ENCODE peak calls at places on chromosome 14, in five cellular contexts. W, J, P, V and T are unnamed samples.

GRCh38 chr14:54652188-54652889 is 85.4 kb downstream of the SAMD4A start:
- DNase-seq in V (peak; percentile 87), J (peak; percentile 44), W (peak; percentile 99), P (peak; percentile 90), T (peak; percentile 94)

GRCh38 chr14:103652806-103653205 is 23.8 kb downstream of the KLC1 start:
- DNase-seq in J (no peak), V (no peak), W (no peak), P (no peak), T (no peak)

GRCh38 chr14:67837011-67837624 is 17.5 kb downstream of the RAD51B start:
- DNase-seq in V (no peak), W (peak; percentile 90), J (peak; percentile 80), P (peak; percentile 85), T (no peak)

GRCh38 chr14:54902143-54902520 is 494 bp downstream of the GCH1 start:
- DNase-seq in W (peak; percentile 73), P (peak; percentile 89), J (peak; percentile 79), V (peak; percentile 79), T (peak; percentile 84)

GRCh38 chr14:71651228-71651627 is 281.0 kb upstream of the RGS6 start:
- DNase-seq in P (peak; percentile 50), J (no peak), V (no peak), W (peak; percentile 91), T (no peak)

GRCh38 chr14:86604546-86604945 is 1074.6 kb downstream of the FLRT2 start:
- DNase-seq in W (no peak), P (no peak), V (no peak), J (no peak), T (no peak)

GRCh38 chr14:51507556-51508511 is 143.9 kb upstream of the FRMD6 start:
- DNase-seq in P (peak; percentile 54), J (peak; percentile 47), V (peak; percentile 41), W (peak; percentile 78), T (no peak)

GRCh38 chr14:105316968-105317498 is 2.5 kb downstream of the PACS2 start:
- DNase-seq in W (no peak), P (no peak), V (peak; percentile 32), J (no peak), T (no peak)

GRCh38 chr14:63295991-63296630 is 22.6 kb downstream of the GPHB5 start:
- DNase-seq in J (no peak), W (no peak), P (no peak), V (no peak), T (no peak)

GRCh38 chr14:96104469-96105057 is 65.4 kb downstream of the C14orf132 start:
- DNase-seq in V (peak; percentile 73), W (peak; percentile 99), P (peak; percentile 80), J (peak; percentile 79), T (peak; percentile 85)

GRCh38 chr14:91352101-91352500 is 65.5 kb downstream of the CCDC88C start:
- DNase-seq in P (no peak), V (no peak), J (no peak), W (peak; percentile 45), T (no peak)

GRCh38 chr14:98028156-98028555 is 1231.0 kb downstream of the VRK1 start:
- DNase-seq in V (no peak), W (no peak), P (no peak), J (no peak), T (no peak)

GRCh38 chr14:105021656-105022275 is 883 bp upstream of the CDCA4 start:
- DNase-seq in J (peak; percentile 66), V (peak; percentile 46), P (peak; percentile 73), W (peak; percentile 42), T (no peak)

GRCh38 chr14:88005978-88006851 is 1.3 kb downstream of the GPR65 start:
- DNase-seq in P (no peak), W (no peak), J (no peak), V (no peak), T (no peak)

GRCh38 chr14:55361190-55361589 is 50.4 kb downstream of the ATG14 start:
- DNase-seq in P (no peak), W (no peak), V (no peak), J (no peak), T (no peak)

GRCh38 chr14:34053666-34054065 is 102.8 kb upstream of the EGLN3 start:
- DNase-seq in J (peak; percentile 45), P (no peak), V (no peak), W (peak; percentile 84), T (no peak)

GRCh38 chr14:100607611-100607956 is 20.4 kb upstream of the BEGAIN start:
- DNase-seq in V (no peak), W (no peak), J (no peak), P (no peak), T (no peak)

GRCh38 chr14:49427117-49427516 is 159.1 kb downstream of the RPS29 start:
- DNase-seq in V (no peak), J (no peak), W (no peak), P (no peak), T (no peak)

GRCh38 chr14:81435578-81436295 is 35.6 kb upstream of the STON2 start:
- DNase-seq in P (peak; percentile 82), W (peak; percentile 35), V (peak; percentile 60), J (peak; percentile 39), T (peak; percentile 66)

GRCh38 chr14:67503331-67503730 is 14.8 kb upstream of the TMEM229B start:
- DNase-seq in W (no peak), P (no peak), V (no peak), J (no peak), T (no peak)

GRCh38 chr14:30283822-30284446 is 275.0 kb upstream of the G2E3 start:
- DNase-seq in J (peak; percentile 51), W (peak; percentile 62), P (peak; percentile 48), V (no peak), T (no peak)

GRCh38 chr14:90301122-90301521 is 30.6 kb downstream of the NRDE2 start:
- DNase-seq in V (no peak), P (no peak), J (no peak), W (no peak), T (no peak)

GRCh38 chr14:24171422-24172260 is at the start of gene REC8:
- DNase-seq in V (peak; percentile 86), J (peak; percentile 64), W (peak; percentile 98), P (peak; percentile 95), T (peak; percentile 89)

GRCh38 chr14:102731871-102732800 is 45.1 kb upstream of the TRAF3 start:
- DNase-seq in V (no peak), W (no peak), J (no peak), P (no peak), T (no peak)

GRCh38 chr14:87045241-87045640 is 947.7 kb downstream of the GALC start:
- DNase-seq in V (no peak), P (no peak), J (no peak), W (no peak), T (no peak)

GRCh38 chr14:47227051-47227600 is 448.3 kb downstream of the MDGA2 start:
- DNase-seq in W (peak; percentile 3), J (no peak), P (no peak), V (no peak), T (no peak)

GRCh38 chr14:88032373-88032772 is 27.4 kb downstream of the GPR65 start:
- DNase-seq in V (no peak), J (no peak), W (no peak), P (no peak), T (no peak)

GRCh38 chr14:32984531-32984930 is 45.9 kb downstream of the NPAS3 start:
- DNase-seq in W (no peak), J (no peak), P (no peak), V (no peak), T (no peak)
- H3K27me3 ChIP-seq in W (no peaks in the 10 kb centered on the region), J (no peaks in the 10 kb centered on the region), P (no peaks in the 10 kb centered on the region), V (no peaks in the 10 kb centered on the region), T (no peaks in the 10 kb centered on the region)

GRCh38 chr14:93734086-93734822 is 54.0 kb downstream of the PRIMA1 start:
- DNase-seq in V (no peak), J (peak; percentile 31), P (no peak), W (no peak), T (no peak)

GRCh38 chr14:93731753-93732152 is 56.5 kb downstream of the PRIMA1 start:
- DNase-seq in P (no peak), W (no peak), V (peak; percentile 45), J (no peak), T (no peak)

GRCh38 chr14:93732524-93732923 is 55.8 kb downstream of the PRIMA1 start:
- DNase-seq in J (no peak), P (no peak), V (no peak), W (no peak), T (no peak)

GRCh38 chr14:93733646-93734045 is 54.6 kb downstream of the PRIMA1 start:
- DNase-seq in J (no peak), W (no peak), V (no peak), P (no peak), T (no peak)

DNA sequence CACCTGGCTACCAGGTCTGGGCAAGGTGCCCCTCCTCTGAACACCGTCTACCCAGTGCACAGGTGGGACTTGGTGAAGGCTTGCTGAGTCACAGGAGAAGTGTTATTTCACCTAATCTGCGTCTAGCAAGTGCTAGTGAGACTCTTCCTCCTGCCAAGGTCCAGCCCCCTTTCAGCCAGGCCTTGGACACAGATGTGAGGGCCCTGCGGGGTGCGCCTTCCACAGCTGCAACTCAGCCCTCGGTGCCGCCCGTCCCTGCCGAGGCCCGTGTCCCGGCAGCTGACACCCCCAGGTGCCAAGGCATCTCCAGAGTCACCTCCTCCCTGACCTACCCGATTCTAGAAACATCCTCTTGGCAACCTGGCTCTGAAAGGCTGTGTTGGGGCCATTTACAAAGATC is 55.1 kb downstream of the PRIMA1 start:
- DNase-seq in J (no peak), P (no peak), W (no peak), V (no peak), T (no peak)
- H3K4me1 ChIP-seq in J (no peaks in the 10 kb centered on the region), P (no peaks in the 10 kb centered on the region), W (no peaks in the 10 kb centered on the region), V (peaks cover 3% of the 10 kb centered on the region), T (no peaks in the 10 kb centered on the region)

DNA sequence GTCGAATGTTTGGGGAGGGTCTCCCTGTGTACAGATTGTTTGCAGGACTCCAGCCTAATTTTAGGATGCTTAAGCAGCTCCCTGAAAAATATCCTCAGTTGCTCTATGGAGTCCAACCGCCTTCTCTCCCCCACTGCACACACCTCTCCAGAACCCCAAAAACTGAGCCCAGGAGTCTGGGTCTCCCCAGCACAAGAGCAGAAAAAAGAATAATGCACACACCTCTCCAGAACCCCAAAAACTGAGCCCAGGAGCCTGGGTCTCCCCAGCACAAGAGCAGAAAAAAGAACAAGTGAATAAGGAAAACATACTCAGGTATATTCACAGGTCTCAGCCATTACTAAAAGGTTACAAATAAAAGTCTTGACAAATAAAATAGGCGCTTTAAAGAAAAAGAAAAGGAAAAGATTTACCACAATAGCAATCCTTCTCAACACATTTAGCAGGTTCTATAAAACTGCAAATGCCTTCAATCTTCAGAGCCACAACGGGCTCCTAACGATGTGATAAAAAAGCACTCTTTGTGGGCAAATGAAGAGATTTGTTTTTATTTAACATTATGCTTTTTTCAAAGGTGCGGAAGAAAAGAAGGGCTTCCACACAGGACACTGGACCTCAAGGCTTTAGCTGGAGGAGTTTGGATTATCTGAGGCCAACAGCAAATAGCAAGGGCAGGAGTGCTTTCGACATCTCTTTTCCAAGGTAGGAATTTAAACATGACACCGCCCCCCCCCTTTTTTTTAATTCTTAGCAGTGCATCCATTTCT is 8.2 kb downstream of the BCL11B start:
- DNase-seq in V (no peak), P (no peak), J (no peak), W (no peak), T (no peak)
- H3K27me3 ChIP-seq in V (peaks cover 100% of the 10 kb centered on the region), P (peaks cover 15% of the 10 kb centered on the region), J (peaks cover 3% of the 10 kb centered on the region), W (peaks cover 13% of the 10 kb centered on the region), T (peaks cover 10% of the 10 kb centered on the region)

GRCh38 chr14:61557854-61558253 is 137.5 kb upstream of the HIF1A start:
- DNase-seq in V (no peak), P (no peak), W (no peak), J (no peak), T (peak; percentile 28)

GRCh38 chr14:61553730-61554641 is 141.3 kb upstream of the HIF1A start:
- DNase-seq in V (no peak), P (peak; percentile 51), W (peak; percentile 95), J (no peak), T (no peak)

GRCh38 chr14:61556455-61556854 is 138.9 kb upstream of the HIF1A start:
- DNase-seq in W (no peak), J (no peak), P (no peak), V (no peak), T (no peak)

GRCh38 chr14:61557262-61557661 is 138.1 kb upstream of the HIF1A start:
- DNase-seq in J (no peak), V (no peak), P (no peak), W (no peak), T (no peak)

GRCh38 chr14:61555056-61555838 is 140.1 kb upstream of the HIF1A start:
- DNase-seq in W (peak; percentile 62), J (no peak), P (no peak), V (no peak), T (peak; percentile 53)
- H3K4me1 ChIP-seq in W (peaks cover 11% of the 10 kb centered on the region), J (peaks cover 11% of the 10 kb centered on the region), P (peaks cover 21% of the 10 kb centered on the region), V (peaks cover 57% of the 10 kb centered on the region), T (peaks cover 41% of the 10 kb centered on the region)